ENCODE peak calls at places on chromosomes 16 and 17, in four cellular contexts. N is K562, G is HCT116, W is Panc1. Y is an unnamed sample.

GRCh38 chr17:21353326-21354010 is 22.7 kb upstream of the KCNJ12 start:
- DNase-seq in W (no peak), G (no peak), N (no peak), Y (no peak)

GRCh38 chr16:85112364-85112763 is at the start of gene CIBAR2:
- DNase-seq in G (no peak), N (no peak), W (no peak), Y (no peak)

GRCh38 chr17:34858941-34859562 is 102.2 kb downstream of the CCT6B start:
- DNase-seq in N (no peak), W (no peak), G (no peak), Y (no peak)

GRCh38 chr17:7043544-7044268 is at the start of gene SLC16A11:
- DNase-seq in G (no peak), W (no peak), N (no peak), Y (no peak)

GRCh38 chr17:9024497-9024896 is 3.2 kb downstream of the NTN1 start:
- DNase-seq in G (no peak), N (no peak), W (no peak), Y (no peak)

GRCh38 chr17:74340470-74341023 is 14.5 kb downstream of the KIF19 start:
- DNase-seq in W (no peak), G (no peak), N (no peak), Y (peak; percentile 56)

GRCh38 chr17:76983431-76983830 is 115.2 kb downstream of the MGAT5B start:
- DNase-seq in N (no peak), G (no peak), W (no peak), Y (no peak)

GRCh38 chr17:27586203-27586701 is 44.7 kb upstream of the LGALS9 start:
- DNase-seq in N (no peak), W (no peak), G (no peak), Y (no peak)

GRCh38 chr16:19479302-19479721 is 42.6 kb downstream of the GDE1 start:
- DNase-seq in N (no peak), G (no peak), W (no peak), Y (peak; percentile 86)

GRCh38 chr16:86029131-86029741 is 130.3 kb downstream of the IRF8 start:
- DNase-seq in W (no peak), G (no peak), N (no peak), Y (no peak)

GRCh38 chr17:65305778-65306177 is 168.6 kb downstream of the RGS9 start:
- DNase-seq in W (no peak), N (no peak), G (no peak), Y (no peak)

GRCh38 chr16:69057400-69058378 is 47.8 kb upstream of the HAS3 start:
- DNase-seq in N (no peak), W (peak; percentile 73), G (peak; percentile 64), Y (no peak)

GRCh38 chr16:29674188-29674587 is 4.8 kb upstream of the QPRT start:
- DNase-seq in N (peak; percentile 77), G (no peak), W (no peak), Y (no peak)

GRCh38 chr16:22313141-22313781 is 16.1 kb downstream of the POLR3E start:
- DNase-seq in N (no peak), W (no peak), G (no peak), Y (no peak)

GRCh38 chr17:61461967-61462733 is 9.9 kb downstream of the TBX4 start:
- DNase-seq in W (no peak), G (no peak), N (peak; percentile 45), Y (peak; percentile 56)

GRCh38 chr16:27273670-27274522 is 5.3 kb upstream of the NSMCE1 start:
- DNase-seq in N (no peak), W (no peak), G (peak; percentile 97), Y (peak; percentile 100)

GRCh38 chr17:38556234-38556633 is 49.5 kb downstream of the SRCIN1 start:
- DNase-seq in G (no peak), N (no peak), W (no peak), Y (no peak)

GRCh38 chr17:82952019-82952418 is 112.2 kb upstream of the ZNF750 start:
- DNase-seq in N (no peak), G (no peak), W (no peak), Y (no peak)

GRCh38 chr17:48952904-48953303 is 8.3 kb upstream of the SNF8 start:
- DNase-seq in N (no peak), G (no peak), W (no peak), Y (no peak)

GRCh38 chr16:24837969-24838368 is 7.8 kb upstream of the SLC5A11 start:
- DNase-seq in G (no peak), N (no peak), W (no peak), Y (no peak)

GRCh38 chr17:56203430-56203829 is 50.2 kb downstream of the ANKFN1 start:
- DNase-seq in G (peak; percentile 49), N (peak; percentile 53), W (no peak), Y (peak; percentile 7)

GRCh38 chr17:74089869-74090464 is 113.5 kb upstream of the RPL38 start:
- DNase-seq in N (peak; percentile 71), W (peak; percentile 35), G (peak; percentile 66), Y (peak; percentile 68)

GRCh38 chr17:81385320-81386111 is 9.7 kb upstream of the BAHCC1 start:
- DNase-seq in W (no peak), G (no peak), N (no peak), Y (peak; percentile 64)

GRCh38 chr16:10172848-10173655 is 9.2 kb downstream of the GRIN2A start:
- DNase-seq in W (no peak), G (no peak), N (peak; percentile 34), Y (no peak)

GRCh38 chr16:67169642-67170167 is 633 bp upstream of the NOL3 start:
- DNase-seq in W (no peak), N (peak; percentile 76), G (no peak), Y (peak; percentile 54)

GRCh38 chr17:27762527-27763305 is 37.6 kb downstream of the NOS2 start:
- DNase-seq in W (no peak), G (no peak), N (peak; percentile 62), Y (no peak)

GRCh38 chr16:24523569-24523968 is 15.8 kb upstream of the RBBP6 start:
- DNase-seq in N (no peak), G (no peak), W (no peak), Y (no peak)

GRCh38 chr17:71921726-71922320 is 199.0 kb upstream of the SOX9 start:
- DNase-seq in G (no peak), N (no peak), W (no peak), Y (no peak)

GRCh38 chr16:83818276-83818675 is 10.5 kb downstream of the HSBP1 start:
- DNase-seq in N (no peak), W (no peak), G (no peak), Y (no peak)

GRCh38 chr17:36931096-36931696 is 6.1 kb upstream of the LHX1 start:
- DNase-seq in W (no peak), G (no peak), N (no peak), Y (no peak)

GRCh38 chr17:36926226-36926625 is 11.0 kb upstream of the LHX1 start:
- DNase-seq in N (peak; percentile 44), G (no peak), W (no peak), Y (no peak)

GRCh38 chr17:36926701-36927100 is 10.6 kb upstream of the LHX1 start:
- DNase-seq in W (no peak), G (no peak), N (no peak), Y (no peak)

GRCh38 chr17:36930501-36930900 is 6.8 kb upstream of the LHX1 start:
- DNase-seq in W (no peak), G (no peak), N (no peak), Y (no peak)

DNA sequence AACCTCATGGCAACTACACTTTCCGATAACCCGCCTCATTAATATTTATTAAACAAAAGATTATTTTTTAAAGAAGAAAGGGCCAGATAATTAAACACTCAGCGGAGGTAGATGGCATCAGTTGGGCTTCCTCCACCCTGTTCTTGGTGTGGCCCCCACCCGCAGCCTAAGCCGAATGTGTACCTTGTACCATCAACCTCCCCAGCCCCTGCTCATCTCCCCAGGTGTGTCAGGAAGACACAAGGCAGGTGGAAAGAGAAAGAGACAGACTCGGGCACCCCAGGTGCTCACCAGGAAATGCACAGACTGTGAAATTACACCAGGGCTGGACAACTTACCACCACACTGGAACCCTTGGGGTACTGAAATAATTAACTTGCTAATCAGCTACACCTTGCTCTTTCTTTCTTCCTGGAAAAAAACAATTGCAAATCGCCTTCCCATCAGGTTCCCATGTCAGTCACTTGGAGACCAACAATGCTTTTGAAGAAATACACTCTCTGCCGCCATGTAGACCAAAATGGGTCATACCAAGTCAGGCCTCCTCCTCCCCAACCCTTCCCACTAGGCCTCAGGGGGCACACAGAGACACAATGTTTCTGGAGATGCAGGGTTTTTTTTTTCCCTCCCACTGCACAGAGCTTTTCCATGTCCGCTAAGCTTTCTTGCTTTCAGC is 8.7 kb upstream of the LHX1 start:
- DNase-seq in W (no peak), N (no peak), G (no peak), Y (no peak)
- TF ChIP-seq TCF7L2 in W (no peak), N (no peak), G (no peak), Y (no peak)

DNA sequence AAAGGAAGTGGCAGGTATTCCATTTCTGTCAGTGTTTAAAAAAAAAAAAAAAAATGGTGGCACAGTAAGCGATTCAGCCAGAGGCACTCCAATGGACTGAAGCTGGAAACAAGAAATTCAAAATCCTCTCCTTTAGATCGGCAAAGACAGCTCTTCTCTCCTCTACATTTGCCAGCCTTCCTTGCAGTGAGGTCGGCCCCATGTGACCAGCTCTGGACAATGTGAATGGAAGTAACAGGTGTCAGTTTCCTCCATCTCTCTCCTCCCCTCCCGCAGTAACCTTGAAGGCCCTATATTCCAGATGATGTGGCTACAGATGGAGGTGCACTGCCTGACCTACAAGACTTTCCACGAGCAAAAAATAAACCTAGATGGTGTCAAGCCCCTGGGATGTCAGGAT is 15.0 kb downstream of the CUEDC1 start:
- DNase-seq in G (no peak), N (no peak), W (no peak), Y (no peak)
- TF ChIP-seq TCF7L2 in G (no peak), N (no peak), W (no peak), Y (no peak)

GRCh38 chr17:31256936-31257335 is 40.1 kb downstream of the OMG start:
- DNase-seq in G (no peak), N (no peak), W (no peak), Y (no peak)
- TF ChIP-seq TCF7L2 in G (no peak), N (no peak), W (no peak), Y (no peak)

DNA sequence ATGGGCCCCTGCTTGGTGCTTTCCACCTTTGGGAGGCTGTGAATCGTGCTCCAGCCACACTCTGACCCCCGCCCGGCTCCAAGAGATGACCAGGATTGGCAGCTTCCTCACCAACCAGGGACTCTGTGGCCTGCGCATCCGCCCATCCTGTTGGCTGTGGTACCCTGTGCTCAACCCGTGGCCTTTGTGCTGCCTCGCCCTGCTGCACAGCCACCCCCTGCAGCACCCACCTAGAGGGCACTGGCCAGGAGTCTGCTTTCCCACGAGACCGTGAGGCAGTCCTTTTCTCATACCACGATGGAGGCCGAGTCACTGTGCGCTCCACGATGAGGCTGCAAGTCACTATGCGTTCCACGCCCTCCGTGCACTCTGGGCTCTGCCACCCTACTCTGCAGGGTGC is 19.4 kb downstream of the NME3 start:
- DNase-seq in N (no peak), W (no peak), G (no peak), Y (no peak)
- TF ChIP-seq TCF7L2 in N (no peak), W (no peak), G (no peak), Y (no peak)

GRCh38 chr17:17897442-17897841 is 60.7 kb upstream of the SREBF1 start:
- DNase-seq in N (no peak), G (no peak), W (no peak), Y (no peak)
- TF ChIP-seq TCF7L2 in N (no peak), G (no peak), W (no peak), Y (no peak)

Y was measured in HepG2.